ENCODE peak calls at places on chromosomes 12 and 14, in four cellular contexts. O is K562, R is HepG2, K is GM12878. E is an unnamed sample.

GRCh38 chr12:110765144-110765543 is 22.5 kb upstream of the PPP1CC start:
- DNase-seq in O (no peak), R (no peak), K (no peak), E (no peak)

GRCh38 chr12:52660934-52661333 is 8.9 kb upstream of the KRT2 start:
- DNase-seq in O (peak), R (no peak), K (no peak), E (no peak)

GRCh38 chr14:100555436-100556067 is 31.7 kb downstream of the BEGAIN start:
- DNase-seq in O (no peak), R (no peak), K (no peak), E (no peak)

GRCh38 chr14:66680216-66680615 is 172.3 kb downstream of the GPHN start:
- DNase-seq in O (no peak), R (no peak), K (no peak), E (no peak)

GRCh38 chr12:112349440-112349839 is 32.8 kb downstream of the HECTD4 start:
- DNase-seq in O (no peak), R (no peak), K (no peak), E (no peak)

GRCh38 chr12:90611048-90611447 is 343.9 kb downstream of the CCER1 start:
- DNase-seq in O (no peak), R (no peak), K (no peak), E (no peak)

GRCh38 chr12:122527478-122527944 is 462 bp downstream of the KNTC1 start:
- DNase-seq in O (peak), R (no peak), K (no peak), E (no peak)

GRCh38 chr14:61472025-61472672 is 150.8 kb downstream of the PRKCH start:
- DNase-seq in O (no peak), R (peak), K (no peak), E (no peak)

GRCh38 chr14:81147140-81147897 is 73.4 kb downstream of the GTF2A1 start:
- DNase-seq in O (no peak), R (no peak), K (no peak), E (no peak)

GRCh38 chr12:51686727-51687126 is 95.7 kb downstream of the SCN8A start:
- DNase-seq in O (no peak), R (no peak), K (no peak), E (no peak)

GRCh38 chr12:132583736-132584135 is 26.6 kb downstream of the LRCOL1 start:
- DNase-seq in O (no peak), R (no peak), K (no peak), E (peak)

GRCh38 chr14:48853159-48853558 is 733.0 kb downstream of the RPS29 start:
- DNase-seq in O (no peak), R (no peak), K (no peak), E (no peak)

GRCh38 chr12:131867891-131868675 is 26.3 kb upstream of the ULK1 start:
- DNase-seq in O (no peak), R (no peak), K (no peak), E (no peak)

GRCh38 chr14:102594514-102595175 is 2.2 kb downstream of the RCOR1 start:
- DNase-seq in O (peak), R (peak), K (peak), E (peak)

DNA sequence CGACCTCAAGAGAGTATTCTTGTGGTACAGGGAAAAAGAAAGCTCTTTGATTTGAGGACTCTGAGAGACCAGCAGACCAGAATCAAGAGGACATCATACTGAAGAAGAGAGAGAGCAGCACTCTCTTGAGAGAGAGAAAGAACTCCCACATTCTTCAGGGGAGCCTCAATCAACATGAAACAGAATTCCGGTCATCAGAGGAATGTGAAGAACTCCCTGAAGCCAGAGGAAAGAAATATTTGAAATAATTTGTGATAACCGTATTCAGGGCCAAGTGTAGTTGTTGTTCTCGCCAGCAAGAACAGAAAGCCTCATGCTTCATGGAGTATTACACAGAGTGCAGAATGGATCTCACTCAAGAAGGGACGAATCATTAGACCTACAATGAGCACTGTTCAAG is 363.8 kb upstream of the TMEM132C start:
- DNase-seq in O (no peak), R (no peak), K (no peak), E (no peak)
- TF ChIP-seq MAX in O (no peak), R (no peak), K (no peak), E (no peak)

DNA sequence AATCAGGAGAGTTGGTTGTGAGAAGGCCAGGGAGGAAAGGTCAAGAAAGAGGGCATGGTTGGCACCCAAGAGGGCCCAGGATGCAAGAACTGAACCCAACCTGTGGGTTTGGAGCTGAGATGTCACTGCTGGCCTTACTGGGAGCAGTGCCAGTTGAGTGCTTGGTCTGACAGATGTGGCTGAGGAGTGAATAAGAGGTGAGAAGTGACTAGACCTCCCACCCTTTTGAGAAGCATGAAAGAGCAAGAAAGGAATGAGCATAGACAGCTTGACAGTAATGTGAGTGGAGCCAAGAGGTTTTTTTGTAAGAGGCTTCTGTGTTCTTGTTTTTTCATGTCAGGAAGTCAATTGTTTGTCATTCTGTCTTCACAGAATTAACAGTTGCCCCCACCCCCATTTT is 95.3 kb downstream of the FGD4 start:
- DNase-seq in O (no peak), R (no peak), K (no peak), E (no peak)
- TF ChIP-seq CBFB in O (no peak), R (no peak), K (no peak), E (no peak)

DNA sequence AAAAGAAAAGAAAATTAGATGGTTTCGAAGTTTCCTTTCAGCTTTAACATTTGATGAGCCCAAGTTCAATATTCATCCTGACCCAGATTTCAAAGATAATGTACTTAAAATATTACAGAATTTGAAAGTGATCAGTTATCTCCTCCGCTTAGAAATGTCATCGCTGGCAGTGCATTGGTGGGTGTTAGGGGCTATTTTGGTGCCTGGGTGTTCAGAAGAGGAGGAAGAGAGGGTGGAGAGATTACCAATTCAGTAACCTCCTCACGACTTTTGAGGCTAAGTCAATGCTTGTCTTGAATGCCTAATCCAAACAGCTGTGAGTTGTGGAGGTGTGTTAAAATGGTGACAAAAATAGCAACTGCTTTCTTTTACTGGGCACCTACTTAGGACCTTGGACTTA is 13.8 kb upstream of the DGLUCY start:
- DNase-seq in O (no peak), R (no peak), K (no peak), E (no peak)
- TF ChIP-seq MAX in O (no peak), R (no peak), K (no peak), E (no peak)

GRCh38 chr14:77018785-77019184 is 9.7 kb downstream of the IRF2BPL start:
- DNase-seq in O (no peak), R (no peak), K (no peak), E (no peak)
- TF ChIP-seq CBFB in O (no peak), R (no peak), K (no peak), E (no peak)

DNA sequence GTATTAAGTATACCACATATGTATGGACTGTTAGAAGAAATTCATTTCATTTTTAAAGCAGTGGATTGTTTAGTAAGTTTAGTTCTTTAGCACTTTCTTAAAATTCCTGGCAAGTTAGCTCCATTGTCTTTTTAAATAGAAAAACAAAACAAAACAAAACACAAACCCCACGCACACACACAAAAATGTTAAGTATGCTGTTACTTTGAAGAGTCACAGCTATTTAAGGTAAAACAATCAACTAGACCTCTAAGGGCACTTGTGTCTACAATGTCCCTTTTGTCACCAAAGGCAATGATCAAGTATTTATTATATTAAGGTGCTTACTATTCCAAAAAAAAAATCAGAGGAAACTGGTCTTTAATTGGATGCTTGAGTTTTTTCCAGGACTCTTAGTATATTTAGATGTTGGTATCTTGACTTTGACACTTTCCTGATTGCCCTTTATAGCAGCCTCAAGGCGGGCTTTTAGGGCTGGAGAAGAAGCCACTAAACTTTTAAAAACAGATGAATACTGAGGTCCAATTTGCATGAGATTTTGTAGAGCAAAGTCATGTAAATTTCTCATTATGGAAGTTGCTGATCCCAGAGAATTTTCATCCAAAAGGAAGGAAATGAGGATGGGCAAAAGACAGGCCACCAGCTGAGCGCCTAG is 85.5 kb upstream of the HECTD1 start:
- DNase-seq in O (no peak), R (no peak), K (no peak), E (no peak)
- TF ChIP-seq MAX in O (no peak), R (no peak), K (no peak), E (no peak)

DNA sequence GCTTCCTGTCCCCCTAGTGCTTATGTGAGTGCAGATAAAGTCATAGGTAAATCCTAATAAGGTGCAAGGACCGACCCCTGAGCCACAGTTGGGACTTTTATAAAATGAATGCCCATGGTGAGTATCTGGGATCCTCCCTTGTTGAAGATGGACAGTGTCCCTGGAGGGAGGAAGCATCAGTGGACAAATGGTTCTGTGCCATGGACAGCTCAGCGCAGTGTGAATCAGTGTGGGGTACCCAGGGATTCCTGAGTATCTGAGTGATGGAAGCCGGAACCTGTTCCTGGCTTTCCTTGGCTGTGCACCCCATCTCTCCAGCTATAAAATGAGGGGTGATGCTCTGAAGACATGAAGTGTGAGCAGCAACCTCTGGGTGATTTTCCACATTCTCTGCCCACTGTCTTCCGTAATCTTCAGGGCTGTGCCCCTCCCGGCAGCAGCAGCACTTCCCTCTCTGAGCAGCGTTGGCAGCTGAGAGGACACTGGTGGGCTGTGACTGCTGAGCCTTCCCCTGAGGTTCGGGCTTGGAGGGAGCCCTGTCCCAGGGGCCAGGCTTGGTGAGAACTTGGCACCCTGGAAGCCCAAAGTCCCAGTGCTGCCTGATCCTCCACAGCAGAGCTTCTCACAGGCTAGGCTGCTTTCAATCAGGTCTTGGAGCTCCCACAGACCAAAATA is 25.0 kb downstream of the VCPKMT start:
- DNase-seq in O (no peak), R (no peak), K (no peak), E (no peak)
- TF ChIP-seq CBFB in O (no peak), R (no peak), K (no peak), E (no peak)

E was measured in WTC11.